ENCODE peak calls at places on chromosomes 7 and 10, in ten cellular contexts. C is amniotic stem cell; I is psoas muscle; Q is posterior vena cava; O is activated effector memory CD4-positive, alpha-beta T cell treated with anti-CD3 and anti-CD28 coated beads, Interleukin-2, amount 50 U/mL, for 16 hours; Y is astrocyte; J is ascending aorta; H is renal cortical epithelial cell; Z is AG04450; B is T-helper 9 cell. V is an unnamed sample.

GRCh38 chr10:71073451-71074175 is 138.8 kb upstream of the UNC5B start:
- DNase-seq in Z (no peak), C (no peak), H (no peak), I (no peak), O (peak; percentile 48), J (no peak), Y (no peak), Q (peak; percentile 55), B (no peak), V (peak; percentile 67)

GRCh38 chr10:51666476-51666875 is 32.9 kb downstream of the CSTF2T start:
- DNase-seq in O (no peak), J (no peak), I (no peak), B (no peak), C (no peak), Z (no peak), Y (no peak), H (no peak), Q (no peak), V (no peak)

GRCh38 chr7:42093361-42093905 is 143.6 kb downstream of the GLI3 start:
- DNase-seq in Y (no peak), B (no peak), Z (no peak), H (no peak), I (no peak), O (no peak), J (no peak), C (no peak), Q (no peak), V (no peak)

GRCh38 chr10:77925795-77926565 is 575 bp downstream of the DLG5 start:
- DNase-seq in H (no peak), C (no peak), I (peak; percentile 78), J (no peak), Q (peak; percentile 84), Z (no peak), Y (no peak), B (no peak), O (peak; percentile 65), V (no peak)

GRCh38 chr7:158015403-158016116 is 572.1 kb downstream of the PTPRN2 start:
- DNase-seq in C (no peak), B (no peak), Y (no peak), Q (peak; percentile 45), I (no peak), O (peak; percentile 13), H (no peak), J (no peak), Z (no peak), V (no peak)

GRCh38 chr10:124741922-124742417 is 2.2 kb downstream of the FAM53B start:
- DNase-seq in Q (no peak), C (no peak), B (no peak), J (no peak), Z (no peak), H (no peak), O (peak; percentile 78), Y (no peak), I (no peak), V (no peak)

GRCh38 chr10:96714031-96714590 is 6.2 kb downstream of the PIK3AP1 start:
- DNase-seq in O (no peak), Z (no peak), J (no peak), Q (no peak), H (peak; percentile 62), Y (peak; percentile 54), I (no peak), C (no peak), B (no peak), V (no peak)

GRCh38 chr10:95597788-95598187 is 36.6 kb upstream of the SORBS1 start:
- DNase-seq in B (no peak), J (no peak), Z (no peak), C (no peak), O (no peak), I (no peak), Y (no peak), Q (no peak), H (no peak), V (no peak)

GRCh38 chr7:141702047-141702567 is at the start of gene DENND11:
- DNase-seq in J (no peak), Y (no peak), Z (no peak), B (peak; percentile 54), Q (peak; percentile 76), O (peak; percentile 85), I (peak; percentile 70), C (no peak), H (peak; percentile 21), V (no peak)

GRCh38 chr7:836429-836828 is 4.2 kb downstream of the SUN1 start:
- DNase-seq in C (no peak), O (no peak), I (no peak), Y (peak; percentile 34), J (no peak), Q (no peak), B (no peak), Z (no peak), H (peak; percentile 46), V (no peak)

GRCh38 chr7:100166317-100166940 is 2.0 kb downstream of the GAL3ST4 start:
- DNase-seq in Y (no peak), Q (peak; percentile 65), I (peak; percentile 48), O (peak; percentile 67), Z (no peak), J (no peak), H (no peak), C (no peak), B (no peak), V (peak; percentile 64)

GRCh38 chr7:81284576-81284975 is 365.7 kb upstream of the SEMA3C start:
- DNase-seq in O (no peak), Y (peak; percentile 81), C (peak; percentile 9), Z (no peak), H (peak; percentile 64), B (no peak), Q (no peak), J (no peak), I (no peak), V (no peak)

GRCh38 chr7:23864984-23865383 is 155.0 kb downstream of the STK31 start:
- DNase-seq in O (no peak), H (no peak), C (no peak), J (no peak), Q (no peak), Y (peak; percentile 59), I (no peak), Z (peak; percentile 3), B (no peak), V (no peak)

GRCh38 chr7:138170298-138170697 is 94.0 kb downstream of the AKR1D1 start:
- DNase-seq in I (no peak), B (no peak), Z (no peak), H (no peak), J (no peak), Q (no peak), O (no peak), Y (no peak), C (no peak), V (no peak)

GRCh38 chr10:69439350-69439739 is 11.9 kb upstream of the TSPAN15 start:
- DNase-seq in B (no peak), I (peak; percentile 97), Q (no peak), Y (no peak), J (no peak), O (no peak), Z (no peak), C (no peak), H (peak; percentile 66), V (no peak)

GRCh38 chr10:92142512-92142911 is 148.4 kb downstream of the CPEB3 start:
- DNase-seq in I (no peak), Z (no peak), Q (no peak), C (no peak), O (no peak), J (no peak), B (no peak), H (no peak), Y (no peak), V (no peak)

GRCh38 chr10:90920986-90921643 is at the start of gene ANKRD1:
- DNase-seq in O (no peak), Z (peak; percentile 50), J (no peak), H (peak; percentile 98), Q (no peak), Y (peak; percentile 95), B (no peak), C (peak; percentile 73), I (no peak), V (no peak)

GRCh38 chr10:101778781-101779543 is 3.0 kb upstream of the FGF8 start:
- DNase-seq in Y (peak; percentile 21), B (no peak), Z (no peak), C (no peak), I (no peak), O (peak; percentile 71), Q (peak; percentile 83), H (no peak), J (no peak), V (no peak)

GRCh38 chr10:99345350-99345749 is 16.2 kb downstream of the CNNM1 start:
- DNase-seq in Z (no peak), O (no peak), I (no peak), C (no peak), H (no peak), Q (no peak), Y (peak; percentile 54), B (no peak), J (no peak), V (no peak)

V was measured in chondrocyte.